ENCODE peak calls at places on chromosomes 4 and X, in seven cellular contexts. One of them, this sample, is unnamed.

GRCh38 chr4:123564758-123565346 is 168.3 kb downstream of the SPRY1 start:
- DNase-seq in pancreas: no peak
- DNase-seq in stimulated activated CD8-positive, alpha-beta memory T cell treated with anti-CD3 and anti-CD28 coated beads, Interleukin-2, amount 100 ng/mL, for 48 hours: no peak
- DNase-seq in lung microvascular endothelial cell: peak
- DNase-seq in naive B cell: peak
- DNase-seq in ovary: peak
- DNase-seq in germinal center: peak
- DNase-seq in this sample: no peak

GRCh38 chrX:46444011-46444410 is 101.2 kb downstream of the ZNF674 start:
- DNase-seq in pancreas: no peak
- DNase-seq in stimulated activated CD8-positive, alpha-beta memory T cell treated with anti-CD3 and anti-CD28 coated beads, Interleukin-2, amount 100 ng/mL, for 48 hours: no peak
- DNase-seq in lung microvascular endothelial cell: no peak
- DNase-seq in naive B cell: no peak
- DNase-seq in ovary: no peak
- DNase-seq in germinal center: no peak
- DNase-seq in this sample: no peak

GRCh38 chr4:177064724-177065394 is 244.8 kb upstream of the NEIL3 start:
- DNase-seq in pancreas: no peak
- DNase-seq in stimulated activated CD8-positive, alpha-beta memory T cell treated with anti-CD3 and anti-CD28 coated beads, Interleukin-2, amount 100 ng/mL, for 48 hours: no peak
- DNase-seq in lung microvascular endothelial cell: no peak
- DNase-seq in naive B cell: no peak
- DNase-seq in ovary: no peak
- DNase-seq in germinal center: no peak
- DNase-seq in this sample: no peak

GRCh38 chrX:5965406-5965805 is 263.3 kb downstream of the NLGN4X start:
- DNase-seq in pancreas: no peak
- DNase-seq in stimulated activated CD8-positive, alpha-beta memory T cell treated with anti-CD3 and anti-CD28 coated beads, Interleukin-2, amount 100 ng/mL, for 48 hours: no peak
- DNase-seq in lung microvascular endothelial cell: no peak
- DNase-seq in naive B cell: no peak
- DNase-seq in ovary: no peak
- DNase-seq in germinal center: no peak
- DNase-seq in this sample: no peak

GRCh38 chr4:184616633-184617471 is 32.4 kb downstream of the CASP3 start:
- DNase-seq in pancreas: no peak
- DNase-seq in stimulated activated CD8-positive, alpha-beta memory T cell treated with anti-CD3 and anti-CD28 coated beads, Interleukin-2, amount 100 ng/mL, for 48 hours: no peak
- DNase-seq in lung microvascular endothelial cell: no peak
- DNase-seq in naive B cell: no peak
- DNase-seq in ovary: no peak
- DNase-seq in germinal center: peak
- DNase-seq in this sample: no peak

GRCh38 chrX:53685711-53686110 is 808 bp downstream of the HUWE1 start:
- DNase-seq in pancreas: no peak
- DNase-seq in stimulated activated CD8-positive, alpha-beta memory T cell treated with anti-CD3 and anti-CD28 coated beads, Interleukin-2, amount 100 ng/mL, for 48 hours: no peak
- DNase-seq in lung microvascular endothelial cell: no peak
- DNase-seq in naive B cell: no peak
- DNase-seq in ovary: no peak
- DNase-seq in germinal center: no peak
- DNase-seq in this sample: no peak

GRCh38 chrX:94089149-94089548 is 415.1 kb downstream of the FAM133A start:
- DNase-seq in pancreas: no peak
- DNase-seq in stimulated activated CD8-positive, alpha-beta memory T cell treated with anti-CD3 and anti-CD28 coated beads, Interleukin-2, amount 100 ng/mL, for 48 hours: no peak
- DNase-seq in lung microvascular endothelial cell: no peak
- DNase-seq in naive B cell: no peak
- DNase-seq in ovary: no peak
- DNase-seq in germinal center: no peak
- DNase-seq in this sample: no peak

GRCh38 chr4:87985097-87985886 is 9.8 kb downstream of the SPP1 start:
- DNase-seq in pancreas: peak
- DNase-seq in stimulated activated CD8-positive, alpha-beta memory T cell treated with anti-CD3 and anti-CD28 coated beads, Interleukin-2, amount 100 ng/mL, for 48 hours: no peak
- DNase-seq in lung microvascular endothelial cell: peak
- DNase-seq in naive B cell: no peak
- DNase-seq in ovary: no peak
- DNase-seq in germinal center: peak
- DNase-seq in this sample: peak

GRCh38 chrX:109485470-109486340 is 3.8 kb upstream of the GUCY2F start:
- DNase-seq in pancreas: peak
- DNase-seq in stimulated activated CD8-positive, alpha-beta memory T cell treated with anti-CD3 and anti-CD28 coated beads, Interleukin-2, amount 100 ng/mL, for 48 hours: peak
- DNase-seq in lung microvascular endothelial cell: peak
- DNase-seq in naive B cell: peak
- DNase-seq in ovary: peak
- DNase-seq in germinal center: peak
- DNase-seq in this sample: peak

GRCh38 chr4:2091990-2092652 is 33.0 kb downstream of the NAT8L start:
- DNase-seq in pancreas: no peak
- DNase-seq in stimulated activated CD8-positive, alpha-beta memory T cell treated with anti-CD3 and anti-CD28 coated beads, Interleukin-2, amount 100 ng/mL, for 48 hours: no peak
- DNase-seq in lung microvascular endothelial cell: no peak
- DNase-seq in naive B cell: no peak
- DNase-seq in ovary: no peak
- DNase-seq in germinal center: no peak
- DNase-seq in this sample: peak

GRCh38 chrX:57313583-57314215 is 27.2 kb downstream of the FAAH2 start:
- DNase-seq in pancreas: no peak
- DNase-seq in stimulated activated CD8-positive, alpha-beta memory T cell treated with anti-CD3 and anti-CD28 coated beads, Interleukin-2, amount 100 ng/mL, for 48 hours: no peak
- DNase-seq in lung microvascular endothelial cell: no peak
- DNase-seq in naive B cell: no peak
- DNase-seq in ovary: no peak
- DNase-seq in germinal center: no peak
- DNase-seq in this sample: no peak

GRCh38 chr4:128601992-128602695 is 207.4 kb upstream of the JADE1 start:
- DNase-seq in pancreas: no peak
- DNase-seq in stimulated activated CD8-positive, alpha-beta memory T cell treated with anti-CD3 and anti-CD28 coated beads, Interleukin-2, amount 100 ng/mL, for 48 hours: no peak
- DNase-seq in lung microvascular endothelial cell: peak
- DNase-seq in naive B cell: no peak
- DNase-seq in ovary: peak
- DNase-seq in germinal center: no peak
- DNase-seq in this sample: no peak

GRCh38 chrX:41475611-41476241 is 28.6 kb downstream of the NYX start:
- DNase-seq in pancreas: no peak
- DNase-seq in stimulated activated CD8-positive, alpha-beta memory T cell treated with anti-CD3 and anti-CD28 coated beads, Interleukin-2, amount 100 ng/mL, for 48 hours: no peak
- DNase-seq in lung microvascular endothelial cell: no peak
- DNase-seq in naive B cell: no peak
- DNase-seq in ovary: no peak
- DNase-seq in germinal center: no peak
- DNase-seq in this sample: no peak

GRCh38 chr4:16125571-16126445 is 42.0 kb upstream of the PROM1 start:
- DNase-seq in pancreas: no peak
- DNase-seq in stimulated activated CD8-positive, alpha-beta memory T cell treated with anti-CD3 and anti-CD28 coated beads, Interleukin-2, amount 100 ng/mL, for 48 hours: no peak
- DNase-seq in lung microvascular endothelial cell: no peak
- DNase-seq in naive B cell: no peak
- DNase-seq in ovary: no peak
- DNase-seq in germinal center: no peak
- DNase-seq in this sample: no peak

GRCh38 chrX:96140796-96141195 is 543.8 kb upstream of the DIAPH2 start:
- DNase-seq in pancreas: no peak
- DNase-seq in stimulated activated CD8-positive, alpha-beta memory T cell treated with anti-CD3 and anti-CD28 coated beads, Interleukin-2, amount 100 ng/mL, for 48 hours: no peak
- DNase-seq in lung microvascular endothelial cell: no peak
- DNase-seq in naive B cell: no peak
- DNase-seq in ovary: no peak
- DNase-seq in germinal center: no peak
- DNase-seq in this sample: no peak

GRCh38 chr4:68346461-68346860 is 3.4 kb downstream of the YTHDC1 start:
- DNase-seq in pancreas: no peak
- DNase-seq in stimulated activated CD8-positive, alpha-beta memory T cell treated with anti-CD3 and anti-CD28 coated beads, Interleukin-2, amount 100 ng/mL, for 48 hours: no peak
- DNase-seq in lung microvascular endothelial cell: no peak
- DNase-seq in naive B cell: no peak
- DNase-seq in ovary: no peak
- DNase-seq in germinal center: no peak
- DNase-seq in this sample: no peak

GRCh38 chr4:128917781-128918180 is 108.3 kb downstream of the JADE1 start:
- DNase-seq in pancreas: no peak
- DNase-seq in stimulated activated CD8-positive, alpha-beta memory T cell treated with anti-CD3 and anti-CD28 coated beads, Interleukin-2, amount 100 ng/mL, for 48 hours: no peak
- DNase-seq in lung microvascular endothelial cell: no peak
- DNase-seq in naive B cell: peak
- DNase-seq in ovary: no peak
- DNase-seq in germinal center: no peak
- DNase-seq in this sample: no peak

GRCh38 chr4:168551945-168552695 is 55.3 kb downstream of the PALLD start:
- DNase-seq in pancreas: no peak
- DNase-seq in stimulated activated CD8-positive, alpha-beta memory T cell treated with anti-CD3 and anti-CD28 coated beads, Interleukin-2, amount 100 ng/mL, for 48 hours: no peak
- DNase-seq in lung microvascular endothelial cell: peak
- DNase-seq in naive B cell: no peak
- DNase-seq in ovary: no peak
- DNase-seq in germinal center: no peak
- DNase-seq in this sample: no peak

GRCh38 chrX:48540480-48540879 is 966 bp downstream of the TBC1D25 start:
- DNase-seq in pancreas: no peak
- DNase-seq in stimulated activated CD8-positive, alpha-beta memory T cell treated with anti-CD3 and anti-CD28 coated beads, Interleukin-2, amount 100 ng/mL, for 48 hours: no peak
- DNase-seq in lung microvascular endothelial cell: no peak
- DNase-seq in naive B cell: peak
- DNase-seq in ovary: no peak
- DNase-seq in germinal center: no peak
- DNase-seq in this sample: no peak

GRCh38 chrX:45435481-45435880 is 234.8 kb upstream of the DIPK2B start:
- DNase-seq in pancreas: no peak
- DNase-seq in stimulated activated CD8-positive, alpha-beta memory T cell treated with anti-CD3 and anti-CD28 coated beads, Interleukin-2, amount 100 ng/mL, for 48 hours: no peak
- DNase-seq in lung microvascular endothelial cell: no peak
- DNase-seq in naive B cell: no peak
- DNase-seq in ovary: no peak
- DNase-seq in germinal center: no peak
- DNase-seq in this sample: no peak

GRCh38 chr4:65083076-65083475 is 587.2 kb downstream of the EPHA5 start:
- DNase-seq in pancreas: no peak
- DNase-seq in stimulated activated CD8-positive, alpha-beta memory T cell treated with anti-CD3 and anti-CD28 coated beads, Interleukin-2, amount 100 ng/mL, for 48 hours: no peak
- DNase-seq in lung microvascular endothelial cell: no peak
- DNase-seq in naive B cell: no peak
- DNase-seq in ovary: no peak
- DNase-seq in germinal center: no peak
- DNase-seq in this sample: no peak

GRCh38 chr4:95290702-95291101 is 258.1 kb downstream of the UNC5C start:
- DNase-seq in pancreas: no peak
- DNase-seq in stimulated activated CD8-positive, alpha-beta memory T cell treated with anti-CD3 and anti-CD28 coated beads, Interleukin-2, amount 100 ng/mL, for 48 hours: no peak
- DNase-seq in lung microvascular endothelial cell: no peak
- DNase-seq in naive B cell: no peak
- DNase-seq in ovary: no peak
- DNase-seq in germinal center: no peak
- DNase-seq in this sample: no peak

GRCh38 chr4:105619193-105619931 is 66.9 kb downstream of the ARHGEF38 start:
- DNase-seq in pancreas: peak
- DNase-seq in stimulated activated CD8-positive, alpha-beta memory T cell treated with anti-CD3 and anti-CD28 coated beads, Interleukin-2, amount 100 ng/mL, for 48 hours: no peak
- DNase-seq in lung microvascular endothelial cell: peak
- DNase-seq in naive B cell: no peak
- DNase-seq in ovary: peak
- DNase-seq in germinal center: no peak
- DNase-seq in this sample: peak

GRCh38 chr4:138535316-138535715 is 293.2 kb upstream of the SLC7A11 start:
- DNase-seq in pancreas: no peak
- DNase-seq in stimulated activated CD8-positive, alpha-beta memory T cell treated with anti-CD3 and anti-CD28 coated beads, Interleukin-2, amount 100 ng/mL, for 48 hours: no peak
- DNase-seq in lung microvascular endothelial cell: no peak
- DNase-seq in naive B cell: no peak
- DNase-seq in ovary: no peak
- DNase-seq in germinal center: no peak
- DNase-seq in this sample: no peak

GRCh38 chrX:10052906-10053625 is 85.9 kb downstream of the CLDN34 start:
- DNase-seq in pancreas: no peak
- DNase-seq in stimulated activated CD8-positive, alpha-beta memory T cell treated with anti-CD3 and anti-CD28 coated beads, Interleukin-2, amount 100 ng/mL, for 48 hours: no peak
- DNase-seq in lung microvascular endothelial cell: no peak
- DNase-seq in naive B cell: peak
- DNase-seq in ovary: no peak
- DNase-seq in germinal center: no peak
- DNase-seq in this sample: no peak

GRCh38 chr4:186946682-186947294 is 223.1 kb upstream of the FAT1 start:
- DNase-seq in pancreas: peak
- DNase-seq in stimulated activated CD8-positive, alpha-beta memory T cell treated with anti-CD3 and anti-CD28 coated beads, Interleukin-2, amount 100 ng/mL, for 48 hours: no peak
- DNase-seq in lung microvascular endothelial cell: no peak
- DNase-seq in naive B cell: no peak
- DNase-seq in ovary: no peak
- DNase-seq in germinal center: no peak
- DNase-seq in this sample: no peak

GRCh38 chr4:127889903-127890302 is 9.2 kb downstream of the PLK4 start:
- DNase-seq in pancreas: no peak
- DNase-seq in stimulated activated CD8-positive, alpha-beta memory T cell treated with anti-CD3 and anti-CD28 coated beads, Interleukin-2, amount 100 ng/mL, for 48 hours: no peak
- DNase-seq in lung microvascular endothelial cell: no peak
- DNase-seq in naive B cell: no peak
- DNase-seq in ovary: no peak
- DNase-seq in germinal center: no peak
- DNase-seq in this sample: no peak

GRCh38 chr4:148330724-148331123 is 111.5 kb downstream of the NR3C2 start:
- DNase-seq in pancreas: no peak
- DNase-seq in stimulated activated CD8-positive, alpha-beta memory T cell treated with anti-CD3 and anti-CD28 coated beads, Interleukin-2, amount 100 ng/mL, for 48 hours: no peak
- DNase-seq in lung microvascular endothelial cell: no peak
- DNase-seq in naive B cell: no peak
- DNase-seq in ovary: no peak
- DNase-seq in germinal center: no peak
- DNase-seq in this sample: no peak

GRCh38 chrX:124573458-124573857 is 227.1 kb downstream of the SH2D1A start:
- DNase-seq in pancreas: no peak
- DNase-seq in stimulated activated CD8-positive, alpha-beta memory T cell treated with anti-CD3 and anti-CD28 coated beads, Interleukin-2, amount 100 ng/mL, for 48 hours: no peak
- DNase-seq in lung microvascular endothelial cell: no peak
- DNase-seq in naive B cell: no peak
- DNase-seq in ovary: no peak
- DNase-seq in germinal center: no peak
- DNase-seq in this sample: no peak

GRCh38 chr4:101968364-101968763 is 177.8 kb downstream of the BANK1 start:
- DNase-seq in pancreas: no peak
- DNase-seq in stimulated activated CD8-positive, alpha-beta memory T cell treated with anti-CD3 and anti-CD28 coated beads, Interleukin-2, amount 100 ng/mL, for 48 hours: no peak
- DNase-seq in lung microvascular endothelial cell: no peak
- DNase-seq in naive B cell: no peak
- DNase-seq in ovary: no peak
- DNase-seq in germinal center: no peak
- DNase-seq in this sample: no peak

GRCh38 chr4:19776929-19777328 is 474.8 kb upstream of the SLIT2 start:
- DNase-seq in pancreas: no peak
- DNase-seq in stimulated activated CD8-positive, alpha-beta memory T cell treated with anti-CD3 and anti-CD28 coated beads, Interleukin-2, amount 100 ng/mL, for 48 hours: no peak
- DNase-seq in lung microvascular endothelial cell: no peak
- DNase-seq in naive B cell: no peak
- DNase-seq in ovary: no peak
- DNase-seq in germinal center: no peak
- DNase-seq in this sample: no peak